ENCODE peak calls at places on chromosomes 16 and 17, in six cellular contexts. W, B, Y, O, P and S are unnamed samples.

GRCh38 chr17:9217151-9218067 is 196.1 kb downstream of the NTN1 start:
- DNase-seq in W (no peak), B (no peak), Y (no peak), O (no peak), P (peak), S (peak)

GRCh38 chr16:85735225-85735722 is 15.6 kb downstream of the C16orf74 start:
- DNase-seq in W (no peak), B (no peak), Y (peak), O (no peak), P (no peak), S (no peak)

GRCh38 chr16:81071816-81072215 is 5.2 kb downstream of the C16orf46 start:
- DNase-seq in W (no peak), B (peak), Y (no peak), O (peak), P (peak), S (no peak)

GRCh38 chr16:76946879-76947278 is 244.1 kb upstream of the MON1B start:
- DNase-seq in W (no peak), B (peak), Y (no peak), O (peak), P (peak), S (peak)

GRCh38 chr16:49649013-49649785 is 206.7 kb downstream of the ZNF423 start:
- DNase-seq in W (no peak), B (no peak), Y (no peak), O (no peak), P (peak), S (no peak)

GRCh38 chr17:74892013-74892841 is 1.2 kb downstream of the FADS6 start:
- DNase-seq in W (no peak), B (no peak), Y (no peak), O (no peak), P (no peak), S (peak)

GRCh38 chr16:47599512-47599911 is 138.4 kb downstream of the PHKB start:
- DNase-seq in W (no peak), B (no peak), Y (peak), O (no peak), P (no peak), S (no peak)

GRCh38 chr16:85168732-85169256 is 56.5 kb upstream of the CIBAR2 start:
- DNase-seq in W (peak), B (peak), Y (no peak), O (no peak), P (no peak), S (peak)

GRCh38 chr17:15039366-15039765 is 225.8 kb downstream of the PMP22 start:
- DNase-seq in W (no peak), B (no peak), Y (no peak), O (no peak), P (no peak), S (no peak)

GRCh38 chr16:27177031-27177774 is 26.1 kb upstream of the KDM8 start:
- DNase-seq in W (no peak), B (no peak), Y (no peak), O (peak), P (no peak), S (no peak)

GRCh38 chr17:68172461-68172954 is 75.3 kb upstream of the AMZ2 start:
- DNase-seq in W (peak), B (peak), Y (no peak), O (peak), P (peak), S (peak)

GRCh38 chr16:69443809-69444611 is 19.6 kb downstream of the CYB5B start:
- DNase-seq in W (no peak), B (peak), Y (no peak), O (peak), P (no peak), S (peak)

GRCh38 chr17:79002291-79002690 is 7.3 kb downstream of the CANT1 start:
- DNase-seq in W (no peak), B (no peak), Y (no peak), O (no peak), P (no peak), S (no peak)

GRCh38 chr17:50653738-50654137 is 19.1 kb downstream of the ABCC3 start:
- DNase-seq in W (no peak), B (no peak), Y (no peak), O (peak), P (no peak), S (no peak)

GRCh38 chr16:27316038-27316680 is 2.4 kb downstream of the IL4R start:
- DNase-seq in W (no peak), B (no peak), Y (no peak), O (no peak), P (no peak), S (no peak)

GRCh38 chr16:57411362-57411976 is 6.9 kb downstream of the CCL17 start:
- DNase-seq in W (no peak), B (no peak), Y (no peak), O (no peak), P (no peak), S (no peak)
- TF ChIP-seq CHD2 in W (no peak), B (no peak), Y (no peak), O (no peak), P (no peak), S (no peak)

DNA sequence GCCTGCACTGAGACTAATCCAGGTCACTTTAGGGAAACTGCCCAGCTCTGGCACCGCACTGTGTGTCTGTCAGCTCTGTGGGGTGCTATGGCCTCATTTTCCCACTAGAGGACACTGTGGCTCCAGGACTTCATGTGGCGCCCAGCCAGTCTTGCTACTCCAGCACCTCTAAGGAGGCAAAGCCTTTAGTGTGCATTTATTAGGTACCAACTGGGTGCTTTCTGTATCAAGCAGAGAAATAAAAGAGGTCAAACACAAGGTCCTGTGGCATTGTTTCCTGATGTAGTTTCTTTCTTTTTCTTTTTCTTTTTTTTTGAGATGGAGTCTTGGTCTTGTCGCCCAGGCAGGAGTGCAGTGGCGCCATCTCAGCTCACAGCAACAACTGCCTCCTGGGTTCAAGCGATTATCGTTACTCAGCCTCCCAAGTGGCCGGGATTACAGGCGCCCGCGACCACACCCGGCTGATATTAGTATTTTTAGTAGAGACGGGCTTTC is 12.5 kb upstream of the RHBDL3 start:
- DNase-seq in W (peak), B (peak), Y (no peak), O (peak), P (peak), S (peak)
- TF ChIP-seq RFX5 in W (no peak), B (no peak), Y (no peak), O (no peak), P (no peak), S (no peak)

DNA sequence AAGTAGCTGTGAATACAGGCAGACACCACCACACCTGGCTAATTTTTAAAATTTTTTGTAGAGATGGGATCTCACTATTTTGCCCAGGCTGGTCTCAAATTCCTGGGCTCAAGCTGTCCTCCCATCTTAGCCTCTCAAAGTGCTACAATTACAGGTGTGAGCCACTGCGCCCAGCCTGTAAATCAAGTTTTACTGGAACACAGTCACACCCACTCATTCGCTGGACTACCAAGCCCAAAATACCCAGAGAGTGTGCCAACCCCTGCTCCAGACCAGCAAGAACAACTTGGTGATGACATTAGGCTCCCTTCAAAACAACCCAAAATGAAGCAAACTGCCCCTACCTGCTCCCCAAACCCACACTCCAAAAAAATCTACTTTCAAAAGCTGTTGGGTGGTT is 36.0 kb downstream of the TVP23A start:
- DNase-seq in W (no peak), B (no peak), Y (no peak), O (no peak), P (no peak), S (no peak)
- TF ChIP-seq CHD2 in W (no peak), B (no peak), Y (no peak), O (no peak), P (no peak), S (no peak)

GRCh38 chr16:286491-287297 is 3.7 kb downstream of the PDIA2 start:
- DNase-seq in W (no peak), B (no peak), Y (no peak), O (no peak), P (no peak), S (no peak)
- TF ChIP-seq RFX5 in W (no peak), B (no peak), Y (no peak), O (no peak), P (no peak), S (no peak)